ENCODE peak calls at places on chromosomes 13 and 19, in six cellular contexts. Z, R, A, M, L and J are unnamed samples.

GRCh38 chr13:96996886-96997285 is 2.6 kb upstream of the OXGR1 start:
- DNase-seq in R (no peak), L (no peak), Z (no peak), A (no peak), M (no peak), J (no peak)

GRCh38 chr19:10114651-10115391 is 3.3 kb downstream of the P2RY11 start:
- DNase-seq in M (peak; percentile 64), R (no peak), L (no peak), A (no peak), Z (no peak), J (peak; percentile 4)

GRCh38 chr13:111270765-111271164 is 49.7 kb upstream of the TEX29 start:
- DNase-seq in A (no peak), Z (no peak), M (no peak), R (no peak), L (no peak), J (no peak)

GRCh38 chr19:45999653-46000121 is 4.4 kb downstream of the CCDC61 start:
- DNase-seq in M (no peak), L (no peak), R (no peak), Z (no peak), A (peak; percentile 61), J (no peak)

GRCh38 chr13:39326471-39326870 is 276.5 kb downstream of the LHFPL6 start:
- DNase-seq in R (peak; percentile 24), M (no peak), A (no peak), L (no peak), Z (no peak), J (no peak)

GRCh38 chr19:15508035-15508710 is at the start of gene CYP4F22:
- DNase-seq in L (no peak), R (no peak), Z (no peak), M (no peak), A (no peak), J (no peak)

GRCh38 chr13:106008540-106008939 is 526.9 kb downstream of the EFNB2 start:
- DNase-seq in Z (no peak), M (no peak), A (no peak), L (no peak), R (no peak), J (no peak)

GRCh38 chr19:41811036-41811435 is 14.6 kb downstream of the CEACAM3 start:
- DNase-seq in Z (no peak), M (no peak), A (no peak), L (no peak), R (no peak), J (no peak)

GRCh38 chr13:28440774-28441532 is 54.0 kb downstream of the FLT1 start:
- DNase-seq in Z (peak; percentile 6), M (no peak), A (no peak), R (no peak), L (no peak), J (no peak)

GRCh38 chr19:35140898-35141626 is 2.0 kb upstream of the FXYD7 start:
- DNase-seq in R (peak; percentile 68), M (peak; percentile 92), A (peak; percentile 98), Z (peak; percentile 88), L (peak; percentile 95), J (peak; percentile 96)

GRCh38 chr19:16571689-16572331 is 405 bp downstream of the SLC35E1 start:
- DNase-seq in A (peak; percentile 30), Z (peak; percentile 38), M (peak; percentile 64), L (no peak), R (no peak), J (no peak)

GRCh38 chr13:39575641-39576238 is 27.3 kb downstream of the LHFPL6 start:
- DNase-seq in A (no peak), L (no peak), Z (no peak), R (no peak), M (peak; percentile 58), J (no peak)

GRCh38 chr19:11587302-11587972 is 9.8 kb upstream of the ZNF627 start:
- DNase-seq in A (peak; percentile 82), Z (peak; percentile 39), R (peak; percentile 32), L (peak; percentile 88), M (peak; percentile 88), J (peak; percentile 77)

GRCh38 chr13:109704771-109705628 is 81.4 kb downstream of the IRS2 start:
- DNase-seq in A (no peak), M (no peak), L (peak; percentile 47), Z (peak; percentile 49), R (no peak), J (no peak)

GRCh38 chr13:60492187-60492586 is 95.2 kb downstream of the TDRD3 start:
- DNase-seq in R (no peak), Z (no peak), M (no peak), L (no peak), A (no peak), J (no peak)

GRCh38 chr19:13066933-13067831 is 35.5 kb downstream of the LYL1 start:
- DNase-seq in L (peak; percentile 68), M (no peak), R (no peak), A (no peak), Z (no peak), J (no peak)

GRCh38 chr19:48499352-48500090 is 12.1 kb downstream of the LMTK3 start:
- DNase-seq in L (no peak), M (no peak), R (no peak), Z (no peak), A (no peak), J (no peak)

GRCh38 chr13:99269627-99270252 is 11.6 kb upstream of the GPR18 start:
- DNase-seq in Z (peak; percentile 35), L (peak; percentile 27), M (peak; percentile 76), A (no peak), R (no peak), J (no peak)

GRCh38 chr19:23799321-23799720 is 40.6 kb upstream of the ZNF681 start:
- DNase-seq in M (peak; percentile 1), A (no peak), L (no peak), Z (no peak), R (no peak), J (no peak)

DNA sequence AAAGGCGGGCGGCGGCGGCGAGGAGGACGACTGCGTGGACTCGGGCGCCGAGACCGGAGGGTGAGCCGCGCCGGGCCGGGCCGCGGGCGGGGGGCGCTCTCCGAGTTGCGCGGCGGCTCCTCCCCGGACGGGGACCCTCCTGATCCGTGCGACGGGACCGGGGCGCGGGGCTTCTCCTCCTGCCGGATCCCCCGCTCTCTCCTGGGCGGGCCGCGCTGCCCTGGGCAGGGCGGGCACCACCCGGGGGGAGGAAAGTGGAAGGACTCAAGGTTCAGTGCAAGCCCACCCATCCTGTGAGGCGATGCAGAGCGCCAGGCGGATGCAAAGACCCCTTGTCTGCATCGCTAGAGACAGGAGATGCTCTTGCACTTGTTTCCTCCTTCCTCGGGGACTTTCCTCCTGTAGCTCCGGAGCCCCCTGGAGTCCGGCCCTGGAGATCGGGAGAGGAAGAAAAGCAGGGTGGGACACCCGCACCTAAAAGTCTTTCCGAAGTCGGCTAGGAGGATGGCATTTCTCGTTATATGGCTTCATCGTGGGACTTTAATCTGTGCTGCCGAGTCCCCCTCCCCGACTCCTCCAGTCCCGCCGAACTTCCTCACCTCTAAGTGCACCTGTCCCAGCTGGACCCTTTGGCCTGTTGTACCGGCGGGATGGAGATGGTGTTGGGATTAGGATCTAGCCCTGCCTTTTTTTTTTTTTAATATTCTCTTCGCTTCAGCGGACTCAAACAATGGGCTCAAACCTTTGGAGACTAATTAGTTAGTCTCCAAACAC is 499 bp downstream of the FAM124A start:
- DNase-seq in M (no peak), A (peak; percentile 49), R (no peak), L (no peak), Z (no peak), J (no peak)
- TF ChIP-seq CTCF in M (no peak), A (peak; percentile 44), R (peak; percentile 15), L (no peak), Z (no peak), J (no peak)

DNA sequence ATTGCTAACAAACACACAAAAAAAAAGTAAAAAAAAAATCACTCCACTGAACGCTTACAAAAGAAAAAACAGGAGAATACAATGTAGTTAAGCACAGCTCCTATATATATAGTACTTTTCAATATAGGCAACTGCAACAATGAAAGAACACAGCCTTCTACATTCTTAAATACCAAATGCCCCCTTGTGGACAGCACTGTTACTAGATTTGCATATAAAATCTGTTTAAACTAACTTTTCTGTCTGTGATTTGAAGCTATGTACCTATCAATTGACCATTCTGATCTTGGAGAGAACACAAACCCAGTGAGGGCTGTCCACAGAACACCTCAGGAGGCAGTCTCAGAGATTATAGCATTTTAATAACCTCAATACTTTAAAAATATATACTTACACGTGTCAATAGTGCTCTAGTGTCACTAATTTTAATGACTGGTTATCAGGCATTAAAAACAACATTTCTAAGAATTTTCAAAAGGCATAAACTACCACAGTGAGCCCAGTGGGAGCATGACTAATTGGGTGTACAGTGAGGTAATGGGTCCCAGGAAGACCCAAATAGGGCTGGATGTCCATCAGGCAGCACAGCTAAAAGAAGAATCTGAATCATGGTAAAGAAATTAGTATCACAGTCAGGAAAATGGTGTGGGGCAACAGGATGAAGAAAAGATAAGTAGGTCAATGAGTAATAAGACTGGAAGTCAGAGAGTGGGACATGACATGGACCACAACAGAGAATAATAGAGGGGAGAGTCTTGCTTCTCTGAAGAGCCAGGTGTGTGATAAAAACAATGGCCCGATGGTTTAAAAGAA is 22.2 kb downstream of the CCDC169 start:
- DNase-seq in A (peak; percentile 61), M (peak; percentile 59), L (peak; percentile 73), R (peak; percentile 39), Z (no peak), J (no peak)
- TF ChIP-seq CTCF in A (peak; percentile 59), M (peak; percentile 37), L (no peak), R (peak; percentile 59), Z (peak; percentile 63), J (peak; percentile 60)

DNA sequence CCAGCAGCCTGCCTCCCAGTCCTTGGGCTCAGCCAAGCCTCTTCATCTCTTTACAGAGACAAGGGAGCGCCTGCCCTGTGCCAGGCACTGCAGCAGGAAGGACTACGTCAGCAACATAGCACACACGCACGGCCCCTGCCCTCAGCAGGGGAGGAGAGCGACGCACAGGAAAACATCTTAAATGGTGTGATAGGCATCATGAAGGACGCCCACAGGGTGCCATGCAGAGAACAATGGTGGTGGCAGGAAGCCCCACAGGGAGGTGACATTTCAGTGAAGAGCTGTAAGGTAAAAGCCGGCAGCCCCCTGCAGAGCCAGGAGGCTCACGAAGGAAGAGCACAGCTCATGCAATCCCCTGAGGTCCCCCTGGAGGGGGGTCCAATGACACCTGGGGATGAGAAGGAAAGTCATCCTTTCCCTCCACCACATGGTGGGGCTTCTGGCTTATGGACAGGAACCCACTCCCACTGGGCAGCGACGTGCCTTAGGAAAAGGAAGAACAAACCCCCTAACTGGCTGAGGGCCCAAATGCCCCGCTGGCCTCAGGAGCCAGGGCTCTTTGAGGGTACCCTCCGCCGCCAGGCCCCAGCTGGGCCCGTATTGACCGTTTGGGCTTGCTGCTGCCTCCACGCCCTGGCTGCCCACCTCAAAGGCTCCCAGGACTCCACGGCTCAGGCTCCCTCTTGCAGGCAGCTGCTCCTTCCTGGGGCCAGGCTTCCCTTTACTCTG is 37.3 kb upstream of the C13orf42 start:
- DNase-seq in L (no peak), A (no peak), Z (no peak), M (no peak), R (no peak), J (no peak)
- TF ChIP-seq CTCF in L (no peak), A (no peak), Z (no peak), M (no peak), R (no peak), J (no peak)

DNA sequence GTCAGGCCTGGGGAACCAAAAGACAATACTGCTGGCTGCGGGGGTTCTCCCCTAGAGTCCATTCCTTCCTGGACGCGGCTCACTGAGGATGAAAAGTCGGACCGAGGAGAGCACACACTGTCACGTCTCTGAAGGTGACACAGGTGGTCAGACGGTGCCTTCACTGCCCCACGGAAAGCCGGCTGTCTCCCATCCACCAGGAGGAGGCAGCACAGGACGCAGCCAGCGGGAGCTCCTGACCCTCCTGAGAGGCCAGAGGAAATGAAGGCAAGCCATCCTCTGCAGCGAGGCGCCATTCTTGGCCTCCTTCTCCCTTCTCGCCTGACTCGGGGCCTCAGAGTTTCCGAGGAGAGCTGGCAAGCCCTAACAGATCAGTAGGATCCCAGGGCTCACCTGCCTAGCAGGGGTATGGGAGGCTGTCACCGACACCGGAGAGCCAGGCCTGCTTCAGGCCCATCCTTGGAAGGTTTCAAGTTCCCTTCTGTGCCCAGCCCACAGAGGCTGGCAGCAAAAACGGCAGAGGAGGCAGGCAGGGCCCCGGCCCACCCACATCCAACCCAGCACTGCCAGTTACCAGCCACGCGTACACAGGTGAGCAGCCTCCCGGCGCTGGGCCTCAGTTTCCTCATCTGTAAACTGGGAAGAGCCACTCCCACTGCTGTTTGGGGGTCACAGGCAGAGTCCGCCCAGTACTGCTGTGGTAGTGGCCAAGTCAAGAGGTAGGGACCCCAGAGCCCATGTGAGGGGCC is 4.5 kb downstream of the REXO1 start:
- DNase-seq in L (no peak), Z (no peak), M (no peak), A (no peak), R (no peak), J (no peak)
- TF ChIP-seq CTCF in L (no peak), Z (no peak), M (no peak), A (peak; percentile 38), R (no peak), J (no peak)